ENCODE peak calls at places on chromosomes 2 and 18, in seven cellular contexts. One of them, this sample, is unnamed.

GRCh38 chr2:119487434-119488244 is 36.6 kb downstream of the SCTR start:
- DNase-seq in fibroblast of pulmonary artery: no peak
- DNase-seq in GM23338: no peak
- DNase-seq in esophagus muscularis mucosa: peak
- DNase-seq in fibroblast of mammary gland: no peak
- DNase-seq in CD8-positive, alpha-beta T cell: no peak
- DNase-seq in cardiac fibroblast: no peak
- DNase-seq in this sample: no peak

GRCh38 chr18:9890957-9891356 is 5.2 kb downstream of the TXNDC2 start:
- DNase-seq in fibroblast of pulmonary artery: no peak
- DNase-seq in GM23338: no peak
- DNase-seq in esophagus muscularis mucosa: no peak
- DNase-seq in fibroblast of mammary gland: no peak
- DNase-seq in CD8-positive, alpha-beta T cell: no peak
- DNase-seq in cardiac fibroblast: no peak
- DNase-seq in this sample: no peak

GRCh38 chr2:113979172-113980128 is 89.6 kb downstream of the ACTR3 start:
- DNase-seq in fibroblast of pulmonary artery: no peak
- DNase-seq in GM23338: peak
- DNase-seq in esophagus muscularis mucosa: no peak
- DNase-seq in fibroblast of mammary gland: no peak
- DNase-seq in CD8-positive, alpha-beta T cell: peak
- DNase-seq in cardiac fibroblast: no peak
- DNase-seq in this sample: no peak

GRCh38 chr2:70124983-70125480 is 37.8 kb downstream of the PCBP1 start:
- DNase-seq in fibroblast of pulmonary artery: peak
- DNase-seq in GM23338: peak
- DNase-seq in esophagus muscularis mucosa: peak
- DNase-seq in fibroblast of mammary gland: peak
- DNase-seq in CD8-positive, alpha-beta T cell: peak
- DNase-seq in cardiac fibroblast: peak
- DNase-seq in this sample: peak

GRCh38 chr2:36423172-36423571 is 67.6 kb downstream of the CRIM1 start:
- DNase-seq in fibroblast of pulmonary artery: no peak
- DNase-seq in GM23338: no peak
- DNase-seq in esophagus muscularis mucosa: no peak
- DNase-seq in fibroblast of mammary gland: no peak
- DNase-seq in CD8-positive, alpha-beta T cell: no peak
- DNase-seq in cardiac fibroblast: no peak
- DNase-seq in this sample: no peak

GRCh38 chr2:171154348-171154747 is 6.3 kb downstream of the TLK1 start:
- DNase-seq in fibroblast of pulmonary artery: no peak
- DNase-seq in GM23338: no peak
- DNase-seq in esophagus muscularis mucosa: no peak
- DNase-seq in fibroblast of mammary gland: no peak
- DNase-seq in CD8-positive, alpha-beta T cell: no peak
- DNase-seq in cardiac fibroblast: no peak
- DNase-seq in this sample: no peak

GRCh38 chr2:208227581-208228232 is 27.2 kb downstream of the IDH1 start:
- DNase-seq in fibroblast of pulmonary artery: no peak
- DNase-seq in GM23338: no peak
- DNase-seq in esophagus muscularis mucosa: no peak
- DNase-seq in fibroblast of mammary gland: no peak
- DNase-seq in CD8-positive, alpha-beta T cell: no peak
- DNase-seq in cardiac fibroblast: no peak
- DNase-seq in this sample: no peak

GRCh38 chr2:193294371-193294770 is 1099.6 kb upstream of the TMEFF2 start:
- DNase-seq in fibroblast of pulmonary artery: no peak
- DNase-seq in GM23338: no peak
- DNase-seq in esophagus muscularis mucosa: no peak
- DNase-seq in fibroblast of mammary gland: no peak
- DNase-seq in CD8-positive, alpha-beta T cell: no peak
- DNase-seq in cardiac fibroblast: no peak
- DNase-seq in this sample: no peak

GRCh38 chr2:224937887-224938286 is 104.4 kb downstream of the DOCK10 start:
- DNase-seq in fibroblast of pulmonary artery: no peak
- DNase-seq in GM23338: peak
- DNase-seq in esophagus muscularis mucosa: no peak
- DNase-seq in fibroblast of mammary gland: no peak
- DNase-seq in CD8-positive, alpha-beta T cell: no peak
- DNase-seq in cardiac fibroblast: no peak
- DNase-seq in this sample: no peak

GRCh38 chr2:72545790-72546189 is 280.0 kb downstream of the EXOC6B start:
- DNase-seq in fibroblast of pulmonary artery: no peak
- DNase-seq in GM23338: no peak
- DNase-seq in esophagus muscularis mucosa: no peak
- DNase-seq in fibroblast of mammary gland: no peak
- DNase-seq in CD8-positive, alpha-beta T cell: no peak
- DNase-seq in cardiac fibroblast: no peak
- DNase-seq in this sample: no peak

GRCh38 chr2:102726128-102727087 is 35.4 kb upstream of the TMEM182 start:
- DNase-seq in fibroblast of pulmonary artery: no peak
- DNase-seq in GM23338: no peak
- DNase-seq in esophagus muscularis mucosa: no peak
- DNase-seq in fibroblast of mammary gland: no peak
- DNase-seq in CD8-positive, alpha-beta T cell: no peak
- DNase-seq in cardiac fibroblast: no peak
- DNase-seq in this sample: no peak

GRCh38 chr2:19178175-19178574 is 180.2 kb downstream of the OSR1 start:
- DNase-seq in fibroblast of pulmonary artery: peak
- DNase-seq in GM23338: no peak
- DNase-seq in esophagus muscularis mucosa: no peak
- DNase-seq in fibroblast of mammary gland: no peak
- DNase-seq in CD8-positive, alpha-beta T cell: no peak
- DNase-seq in cardiac fibroblast: peak
- DNase-seq in this sample: peak

GRCh38 chr2:171921970-171922229 is 361 bp upstream of the HAT1 start:
- DNase-seq in fibroblast of pulmonary artery: no peak
- DNase-seq in GM23338: no peak
- DNase-seq in esophagus muscularis mucosa: no peak
- DNase-seq in fibroblast of mammary gland: no peak
- DNase-seq in CD8-positive, alpha-beta T cell: no peak
- DNase-seq in cardiac fibroblast: no peak
- DNase-seq in this sample: no peak

GRCh38 chr2:99112617-99113016 is 28.9 kb upstream of the C2orf15 start:
- DNase-seq in fibroblast of pulmonary artery: no peak
- DNase-seq in GM23338: no peak
- DNase-seq in esophagus muscularis mucosa: no peak
- DNase-seq in fibroblast of mammary gland: no peak
- DNase-seq in CD8-positive, alpha-beta T cell: no peak
- DNase-seq in cardiac fibroblast: no peak
- DNase-seq in this sample: no peak

GRCh38 chr2:18209934-18210639 is 331.6 kb downstream of the KCNS3 start:
- DNase-seq in fibroblast of pulmonary artery: peak
- DNase-seq in GM23338: no peak
- DNase-seq in esophagus muscularis mucosa: no peak
- DNase-seq in fibroblast of mammary gland: peak
- DNase-seq in CD8-positive, alpha-beta T cell: no peak
- DNase-seq in cardiac fibroblast: no peak
- DNase-seq in this sample: peak

GRCh38 chr2:80621661-80622060 is 317.1 kb upstream of the LRRTM1 start:
- DNase-seq in fibroblast of pulmonary artery: no peak
- DNase-seq in GM23338: no peak
- DNase-seq in esophagus muscularis mucosa: no peak
- DNase-seq in fibroblast of mammary gland: no peak
- DNase-seq in CD8-positive, alpha-beta T cell: no peak
- DNase-seq in cardiac fibroblast: no peak
- DNase-seq in this sample: no peak

GRCh38 chr2:172168917-172169346 is 66.2 kb upstream of the DLX2 start:
- DNase-seq in fibroblast of pulmonary artery: peak
- DNase-seq in GM23338: no peak
- DNase-seq in esophagus muscularis mucosa: no peak
- DNase-seq in fibroblast of mammary gland: peak
- DNase-seq in CD8-positive, alpha-beta T cell: no peak
- DNase-seq in cardiac fibroblast: peak
- DNase-seq in this sample: peak

GRCh38 chr2:20190862-20191713 is 33.8 kb downstream of the SDC1 start:
- DNase-seq in fibroblast of pulmonary artery: peak
- DNase-seq in GM23338: peak
- DNase-seq in esophagus muscularis mucosa: no peak
- DNase-seq in fibroblast of mammary gland: peak
- DNase-seq in CD8-positive, alpha-beta T cell: no peak
- DNase-seq in cardiac fibroblast: peak
- DNase-seq in this sample: peak

GRCh38 chr2:28526733-28527132 is 30.9 kb downstream of the PLB1 start:
- DNase-seq in fibroblast of pulmonary artery: no peak
- DNase-seq in GM23338: no peak
- DNase-seq in esophagus muscularis mucosa: peak
- DNase-seq in fibroblast of mammary gland: no peak
- DNase-seq in CD8-positive, alpha-beta T cell: no peak
- DNase-seq in cardiac fibroblast: no peak
- DNase-seq in this sample: no peak

GRCh38 chr2:222057249-222058073 is 241.3 kb downstream of the PAX3 start:
- DNase-seq in fibroblast of pulmonary artery: peak
- DNase-seq in GM23338: peak
- DNase-seq in esophagus muscularis mucosa: no peak
- DNase-seq in fibroblast of mammary gland: peak
- DNase-seq in CD8-positive, alpha-beta T cell: no peak
- DNase-seq in cardiac fibroblast: peak
- DNase-seq in this sample: peak

GRCh38 chr2:3322311-3322970 is 55.2 kb downstream of the EIPR1 start:
- DNase-seq in fibroblast of pulmonary artery: no peak
- DNase-seq in GM23338: no peak
- DNase-seq in esophagus muscularis mucosa: no peak
- DNase-seq in fibroblast of mammary gland: no peak
- DNase-seq in CD8-positive, alpha-beta T cell: no peak
- DNase-seq in cardiac fibroblast: no peak
- DNase-seq in this sample: no peak

GRCh38 chr2:109350526-109350925 is 221.5 kb downstream of the SH3RF3 start:
- DNase-seq in fibroblast of pulmonary artery: no peak
- DNase-seq in GM23338: no peak
- DNase-seq in esophagus muscularis mucosa: peak
- DNase-seq in fibroblast of mammary gland: peak
- DNase-seq in CD8-positive, alpha-beta T cell: no peak
- DNase-seq in cardiac fibroblast: no peak
- DNase-seq in this sample: no peak

GRCh38 chr2:134917958-134918517 is 584 bp upstream of the CCNT2 start:
- DNase-seq in fibroblast of pulmonary artery: no peak
- DNase-seq in GM23338: no peak
- DNase-seq in esophagus muscularis mucosa: no peak
- DNase-seq in fibroblast of mammary gland: no peak
- DNase-seq in CD8-positive, alpha-beta T cell: peak
- DNase-seq in cardiac fibroblast: no peak
- DNase-seq in this sample: no peak

DNA sequence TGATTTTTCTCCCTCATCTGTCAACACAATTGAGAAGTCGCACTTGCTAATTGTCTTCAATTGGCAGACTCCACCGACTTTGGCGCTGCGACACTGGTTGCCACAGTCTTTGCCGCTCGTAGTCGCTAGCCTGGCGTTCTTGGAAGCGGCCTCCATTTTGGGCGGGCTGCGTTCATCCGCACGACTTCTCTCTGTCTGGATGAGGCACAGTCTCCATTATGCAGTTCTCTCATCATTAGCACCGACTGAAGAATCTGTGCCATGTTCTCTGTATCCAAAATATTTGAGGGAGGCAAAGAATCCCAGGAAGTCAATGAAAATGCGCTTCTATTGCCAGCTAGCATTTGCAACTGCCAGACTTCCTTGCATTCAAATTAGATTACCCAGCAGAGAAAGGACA is 95.3 kb upstream of the CCDC68 start:
- DNase-seq in fibroblast of pulmonary artery: no peak
- DNase-seq in GM23338: no peak
- DNase-seq in esophagus muscularis mucosa: no peak
- DNase-seq in fibroblast of mammary gland: no peak
- DNase-seq in CD8-positive, alpha-beta T cell: no peak
- DNase-seq in cardiac fibroblast: no peak
- DNase-seq in this sample: peak
- H3K4me3 ChIP-seq in fibroblast of pulmonary artery: no peak
- H3K4me3 ChIP-seq in GM23338: no peak
- H3K4me3 ChIP-seq in esophagus muscularis mucosa: no peak
- H3K4me3 ChIP-seq in fibroblast of mammary gland: no peak
- H3K4me3 ChIP-seq in CD8-positive, alpha-beta T cell: no peak
- H3K4me3 ChIP-seq in cardiac fibroblast: no peak
- H3K4me3 ChIP-seq in this sample: peak

GRCh38 chr2:120686511-120687168 is 49.0 kb upstream of the GLI2 start:
- DNase-seq in fibroblast of pulmonary artery: no peak
- DNase-seq in GM23338: no peak
- DNase-seq in esophagus muscularis mucosa: no peak
- DNase-seq in fibroblast of mammary gland: no peak
- DNase-seq in CD8-positive, alpha-beta T cell: no peak
- DNase-seq in cardiac fibroblast: no peak
- DNase-seq in this sample: no peak
- TF ChIP-seq CTCF in fibroblast of pulmonary artery: peak
- TF ChIP-seq CTCF in GM23338: peak
- TF ChIP-seq CTCF in esophagus muscularis mucosa: no peak
- TF ChIP-seq CTCF in fibroblast of mammary gland: peak
- TF ChIP-seq CTCF in CD8-positive, alpha-beta T cell: no peak
- TF ChIP-seq CTCF in cardiac fibroblast: peak
- TF ChIP-seq CTCF in this sample: peak

DNA sequence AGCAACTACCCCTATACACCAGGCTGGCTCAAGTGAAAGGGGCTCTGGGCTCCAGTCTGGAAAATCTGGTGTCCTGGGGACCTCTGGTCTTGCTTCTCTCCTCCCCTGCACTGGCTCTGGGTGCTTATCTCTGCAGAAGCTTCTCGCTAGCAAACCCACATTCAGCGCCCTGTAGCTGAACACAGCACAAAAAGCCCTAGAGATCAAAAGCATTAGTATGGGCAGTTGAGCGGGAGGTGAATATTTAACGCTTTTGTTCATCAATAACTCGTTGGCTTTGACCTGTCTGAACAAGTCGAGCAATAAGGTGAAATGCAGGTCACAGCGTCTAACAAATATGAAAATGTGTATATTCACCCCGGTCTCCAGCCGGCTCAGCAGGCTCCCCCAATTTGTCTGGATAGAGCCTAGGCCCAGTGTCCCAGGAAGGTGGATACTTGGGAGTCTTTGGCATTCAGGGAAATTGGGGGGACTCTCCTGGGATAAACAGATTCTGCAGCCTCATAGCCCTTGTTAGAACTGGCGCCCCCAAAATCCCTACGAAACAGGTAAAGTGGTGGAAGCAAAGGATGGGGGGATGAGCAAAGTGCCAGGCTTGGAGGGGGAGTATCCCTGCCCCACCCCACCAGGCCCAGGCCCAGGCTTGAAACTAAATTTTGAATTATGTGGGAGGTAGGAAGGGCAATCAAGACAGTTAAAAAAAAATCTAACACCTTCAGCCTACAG is 2.4 kb upstream of the HOXD4 start:
- DNase-seq in fibroblast of pulmonary artery: no peak
- DNase-seq in GM23338: peak
- DNase-seq in esophagus muscularis mucosa: no peak
- DNase-seq in fibroblast of mammary gland: no peak
- DNase-seq in CD8-positive, alpha-beta T cell: no peak
- DNase-seq in cardiac fibroblast: no peak
- DNase-seq in this sample: no peak
- H3K4me3 ChIP-seq in fibroblast of pulmonary artery: no peak
- H3K4me3 ChIP-seq in GM23338: no peak
- H3K4me3 ChIP-seq in esophagus muscularis mucosa: no peak
- H3K4me3 ChIP-seq in fibroblast of mammary gland: no peak
- H3K4me3 ChIP-seq in CD8-positive, alpha-beta T cell: no peak
- H3K4me3 ChIP-seq in cardiac fibroblast: no peak
- H3K4me3 ChIP-seq in this sample: no peak

DNA sequence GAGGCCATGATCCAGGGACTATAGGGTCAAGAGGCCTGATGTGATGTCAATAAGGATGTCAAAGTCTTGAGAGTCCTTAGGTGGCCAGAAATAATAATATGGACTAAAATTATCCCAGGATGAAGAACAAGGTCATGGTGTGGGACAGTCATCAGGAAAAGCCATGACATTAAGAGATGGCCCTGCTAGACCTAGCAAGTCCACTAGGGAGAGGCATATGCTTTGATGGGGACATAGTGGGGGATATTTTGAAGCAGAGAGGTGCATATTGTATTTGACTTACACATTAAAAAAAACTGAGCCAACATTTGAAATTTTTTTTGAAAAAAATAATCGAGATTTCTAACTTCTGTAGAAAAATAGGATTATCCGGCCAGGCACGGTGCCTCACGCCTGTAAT is 53.3 kb upstream of the CXCR4 start:
- DNase-seq in fibroblast of pulmonary artery: no peak
- DNase-seq in GM23338: no peak
- DNase-seq in esophagus muscularis mucosa: no peak
- DNase-seq in fibroblast of mammary gland: no peak
- DNase-seq in CD8-positive, alpha-beta T cell: no peak
- DNase-seq in cardiac fibroblast: no peak
- DNase-seq in this sample: no peak
- TF ChIP-seq CTCF in fibroblast of pulmonary artery: no peak
- TF ChIP-seq CTCF in GM23338: no peak
- TF ChIP-seq CTCF in esophagus muscularis mucosa: no peak
- TF ChIP-seq CTCF in fibroblast of mammary gland: no peak
- TF ChIP-seq CTCF in CD8-positive, alpha-beta T cell: no peak
- TF ChIP-seq CTCF in cardiac fibroblast: no peak
- TF ChIP-seq CTCF in this sample: no peak